ENCODE peak calls at places on chromosomes 11 and 22, in eight cellular contexts. X is heart left ventricle, T is Peyer's patch, I is ovary, E is uterus, B is right lobe of liver, Z is H1, V is testis. K is an unnamed sample.
A peak's percentile ranks its signal among the peaks of the same experiment; 100 is the strongest.

GRCh38 chr22:32801436-32802290 is at the start of gene TIMP3:
- DNase-seq in X (peak; percentile 94), I (peak; percentile 86), E (peak; percentile 94), V (peak; percentile 91), B (peak; percentile 93), Z (peak; percentile 57), T (peak; percentile 80), K (peak; percentile 93)

GRCh38 chr11:112157274-112157766 is 6.6 kb downstream of the IL18 start:
- DNase-seq in V (peak; percentile 58), X (no peak), Z (no peak), T (no peak), I (no peak), E (no peak), B (no peak), K (no peak)

GRCh38 chr11:75627879-75628668 is 40.8 kb downstream of the MAP6 start:
- DNase-seq in E (no peak), B (no peak), X (no peak), T (no peak), Z (no peak), V (peak; percentile 69), I (peak; percentile 69), K (no peak)

GRCh38 chr22:48438791-48439559 is 1388.7 kb downstream of the BRD1 start:
- DNase-seq in T (no peak), B (peak; percentile 21), V (no peak), X (no peak), I (no peak), E (no peak), Z (no peak), K (no peak)

GRCh38 chr11:134393638-134394037 is 18.4 kb downstream of the B3GAT1 start:
- DNase-seq in X (no peak), Z (no peak), T (peak; percentile 57), E (no peak), B (no peak), V (peak; percentile 38), I (no peak), K (peak; percentile 43)

GRCh38 chr11:108199446-108200321 is 22.8 kb downstream of the NPAT start:
- DNase-seq in Z (no peak), T (peak; percentile 52), V (no peak), B (no peak), I (no peak), E (no peak), X (no peak), K (no peak)

GRCh38 chr11:100756556-100756955 is 69.5 kb downstream of the ARHGAP42 start:
- DNase-seq in V (no peak), E (no peak), I (no peak), Z (no peak), X (no peak), T (no peak), B (no peak), K (no peak)

GRCh38 chr11:128036556-128037093 is 550.7 kb downstream of the ETS1 start:
- DNase-seq in E (no peak), V (no peak), X (no peak), B (no peak), Z (no peak), T (no peak), I (no peak), K (no peak)

GRCh38 chr11:100434821-100435641 is 252.1 kb upstream of the ARHGAP42 start:
- DNase-seq in T (no peak), V (no peak), Z (no peak), I (no peak), E (no peak), B (no peak), X (no peak), K (no peak)

GRCh38 chr11:73072935-73073481 is 69.1 kb downstream of the FCHSD2 start:
- DNase-seq in E (no peak), I (no peak), X (no peak), Z (no peak), B (no peak), T (no peak), V (peak; percentile 22), K (no peak)

GRCh38 chr11:130071211-130071712 is 1.6 kb downstream of the APLP2 start:
- DNase-seq in V (no peak), X (no peak), T (no peak), Z (no peak), B (no peak), E (no peak), I (no peak), K (no peak)

GRCh38 chr11:128316541-128317206 is 270.7 kb downstream of the ETS1 start:
- DNase-seq in T (no peak), B (no peak), E (no peak), I (no peak), X (no peak), Z (no peak), V (no peak), K (no peak)

GRCh38 chr11:128494418-128495332 is 92.7 kb downstream of the ETS1 start:
- DNase-seq in V (no peak), T (no peak), Z (no peak), X (no peak), B (no peak), I (no peak), E (no peak), K (no peak)

GRCh38 chr11:46295312-46295995 is 18.0 kb downstream of the CREB3L1 start:
- DNase-seq in E (peak; percentile 80), T (peak; percentile 77), V (peak; percentile 85), X (peak; percentile 87), Z (peak; percentile 64), B (no peak), I (peak; percentile 80), K (peak; percentile 76)

GRCh38 chr11:12285106-12285505 is 92.3 kb upstream of the PARVA start:
- DNase-seq in I (no peak), T (no peak), Z (no peak), V (peak; percentile 8), E (no peak), B (no peak), X (no peak), K (no peak)

GRCh38 chr11:96990934-96991333 is 601.1 kb downstream of the JRKL start:
- DNase-seq in V (no peak), I (no peak), X (no peak), B (no peak), T (no peak), E (no peak), Z (no peak), K (no peak)

GRCh38 chr11:46351148-46351547 is 3.9 kb downstream of the DGKZ start:
- DNase-seq in Z (no peak), E (no peak), V (no peak), I (no peak), B (no peak), T (no peak), X (no peak), K (no peak)

DNA sequence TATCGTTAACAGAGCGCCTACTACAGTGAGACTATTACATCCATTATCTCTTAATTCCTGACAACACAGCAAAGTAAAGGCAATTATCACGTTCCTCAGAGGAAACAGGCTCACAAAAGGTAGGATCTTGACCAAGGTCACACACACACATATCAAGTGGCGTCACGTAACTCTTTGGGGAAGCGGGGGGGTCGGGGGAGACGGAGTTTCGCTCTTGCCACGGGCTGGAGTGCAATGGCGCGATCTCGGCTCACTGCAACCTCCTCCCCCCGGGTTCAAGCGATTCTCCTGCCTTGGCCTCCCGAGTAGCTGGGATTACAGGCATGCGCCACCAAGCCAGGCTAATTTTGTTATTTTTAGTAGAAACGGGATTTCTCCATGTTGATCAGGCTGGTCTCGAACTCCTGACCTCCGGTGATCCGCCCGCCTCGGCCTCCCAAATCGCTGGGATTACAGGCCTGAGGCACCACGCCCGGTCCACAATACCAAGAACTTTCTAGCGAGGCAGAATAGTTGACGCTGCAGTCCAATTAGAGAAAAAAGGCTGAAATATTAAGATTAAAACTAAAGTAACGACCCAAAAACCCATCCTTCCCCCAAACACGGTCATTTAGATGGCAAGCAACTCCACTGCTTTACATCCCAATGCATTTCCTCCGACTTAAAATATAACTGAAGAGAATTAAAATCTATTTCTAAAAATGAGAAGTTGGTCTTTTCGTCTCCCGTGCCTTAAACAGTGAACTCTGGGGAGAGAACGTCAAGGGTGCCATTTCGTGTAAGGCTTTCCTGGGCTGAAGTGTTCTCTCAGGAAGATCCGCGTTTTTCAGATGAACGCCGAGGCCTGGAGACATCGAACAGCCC is 1.1 kb downstream of the DDX17 start:
- DNase-seq in X (peak; percentile 70), B (peak; percentile 69), T (peak; percentile 79), I (peak; percentile 54), E (peak; percentile 41), Z (no peak), V (peak; percentile 71), K (peak; percentile 63)
- TF ChIP-seq POLR2A in X (no peak), B (no peak), T (no peak), I (no peak), E (no peak), Z (no peak), V (no peak), K (peak; percentile 30)

GRCh38 chr11:2393111-2393868 is 7.3 kb upstream of the TSSC4 start:
- DNase-seq in T (peak; percentile 66), E (no peak), X (no peak), B (no peak), V (no peak), I (no peak), Z (no peak), K (no peak)

GRCh38 chr11:2395211-2395730 is 5.3 kb upstream of the TSSC4 start:
- DNase-seq in X (no peak), T (no peak), Z (no peak), V (no peak), I (no peak), E (no peak), B (no peak), K (no peak)

GRCh38 chr11:2394818-2395105 is 5.8 kb upstream of the TSSC4 start:
- DNase-seq in T (no peak), B (no peak), E (no peak), V (no peak), I (no peak), Z (no peak), X (no peak), K (no peak)

GRCh38 chr11:2395856-2396255 is 4.7 kb upstream of the TSSC4 start:
- DNase-seq in Z (no peak), X (no peak), V (no peak), I (no peak), B (no peak), E (no peak), T (no peak), K (no peak)

GRCh38 chr11:2393941-2394817 is 6.4 kb upstream of the TSSC4 start:
- DNase-seq in X (no peak), T (peak; percentile 85), V (no peak), E (no peak), I (no peak), Z (no peak), B (no peak), K (no peak)
- H3K36me3 ChIP-seq in X (peaks cover 77% of the 10 kb centered on the region), T (no peaks in the 10 kb centered on the region), V (no peaks in the 10 kb centered on the region), E (no peaks in the 10 kb centered on the region), I (no peaks in the 10 kb centered on the region), Z (peaks cover 2% of the 10 kb centered on the region), B (peaks cover 5% of the 10 kb centered on the region), K (peaks cover 29% of the 10 kb centered on the region)

GRCh38 chr22:37504964-37505363 is 14.3 kb downstream of the CARD10 start:
- DNase-seq in V (no peak), I (no peak), T (no peak), X (no peak), B (no peak), Z (no peak), E (no peak), K (no peak)
- H3K4me1 ChIP-seq in V (peaks cover 56% of the 10 kb centered on the region), I (peaks cover 16% of the 10 kb centered on the region), T (no peaks in the 10 kb centered on the region), X (peaks cover 44% of the 10 kb centered on the region), B (peaks cover 31% of the 10 kb centered on the region), Z (no peaks in the 10 kb centered on the region), E (no peaks in the 10 kb centered on the region), K (peaks cover 32% of the 10 kb centered on the region)

DNA sequence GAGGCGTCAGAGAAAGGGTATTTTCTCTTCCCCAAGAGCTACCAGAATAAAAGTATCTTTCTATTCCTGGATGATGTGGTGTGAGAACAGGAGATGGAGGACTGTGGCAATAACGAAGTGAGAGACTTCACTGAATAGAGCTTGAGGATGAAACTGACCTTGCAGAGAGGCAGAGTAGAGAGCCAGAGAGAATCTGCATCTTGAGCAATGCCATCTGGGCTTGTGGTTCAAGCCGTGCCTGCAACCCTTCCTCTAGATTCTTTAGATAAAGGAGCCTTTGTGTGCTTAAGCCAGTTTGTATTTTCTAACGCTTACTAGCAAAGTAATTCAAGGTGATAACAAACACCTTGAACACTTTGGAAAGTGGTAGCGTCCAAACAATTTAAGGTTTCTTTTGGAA is 2.2 kb downstream of the ME3 start:
- DNase-seq in V (no peak), T (no peak), Z (no peak), I (no peak), B (no peak), E (no peak), X (no peak), K (no peak)
- TF ChIP-seq POLR2A in V (no peak), T (no peak), Z (no peak), I (no peak), B (no peak), E (no peak), X (no peak), K (no peak)